ENCODE peak calls at places on chromosomes 12 and 14, in four cellular contexts. G, K, O and P are unnamed samples.

GRCh38 chr14:101705733-101706508 is 55.6 kb upstream of the PPP2R5C start:
- DNase-seq in G (no peak), K (peak), O (peak), P (peak)

GRCh38 chr12:100675432-100675831 is 101.9 kb downstream of the GAS2L3 start:
- DNase-seq in G (peak), K (no peak), O (no peak), P (no peak)

GRCh38 chr14:65239143-65239672 is 136.9 kb upstream of the MAX start:
- DNase-seq in G (peak), K (no peak), O (no peak), P (no peak)

GRCh38 chr14:23056956-23057756 is at the start of gene CDH24:
- DNase-seq in G (no peak), K (peak), O (peak), P (peak)

GRCh38 chr12:71799105-71799504 is 40.5 kb upstream of the TBC1D15 start:
- DNase-seq in G (peak), K (no peak), O (no peak), P (no peak)

GRCh38 chr14:29681308-29681707 is 246.3 kb downstream of the PRKD1 start:
- DNase-seq in G (no peak), K (no peak), O (no peak), P (no peak)

GRCh38 chr14:60175255-60175902 is 10.2 kb upstream of the DHRS7 start:
- DNase-seq in G (no peak), K (no peak), O (no peak), P (no peak)

GRCh38 chr14:106879241-106879640 is 1352.9 kb downstream of the TMEM121 start:
- DNase-seq in G (no peak), K (peak), O (peak), P (no peak)

GRCh38 chr12:80681287-80681686 is 26.1 kb upstream of the MYF6 start:
- DNase-seq in G (no peak), K (no peak), O (no peak), P (no peak)

GRCh38 chr14:38350102-38350501 is 94.2 kb upstream of the CLEC14A start:
- DNase-seq in G (no peak), K (no peak), O (no peak), P (no peak)

GRCh38 chr14:102390486-102390885 is 27.7 kb downstream of the TECPR2 start:
- DNase-seq in G (peak), K (no peak), O (no peak), P (no peak)

GRCh38 chr14:74038015-74038859 is 19.1 kb downstream of the BBOF1 start:
- DNase-seq in G (peak), K (no peak), O (no peak), P (no peak)

GRCh38 chr14:37594916-37595808 is at the start of the genes FOXA1 and TTC6:
- DNase-seq in G (no peak), K (peak), O (no peak), P (peak)

GRCh38 chr14:100532916-100533630 is 54.1 kb downstream of the BEGAIN start:
- DNase-seq in G (no peak), K (peak), O (no peak), P (peak)

GRCh38 chr12:132955094-132955932 is 793 bp downstream of the ZNF605 start:
- DNase-seq in G (peak), K (peak), O (no peak), P (peak)

GRCh38 chr12:64618953-64619590 is 8.8 kb downstream of the RASSF3 start:
- DNase-seq in G (peak), K (no peak), O (no peak), P (no peak)

GRCh38 chr14:105087308-105087962 is 22.2 kb upstream of the GPR132 start:
- DNase-seq in G (peak), K (peak), O (no peak), P (peak)

GRCh38 chr14:104440297-104440956 is 139.1 kb upstream of the C14orf180 start:
- DNase-seq in G (no peak), K (no peak), O (no peak), P (no peak)

GRCh38 chr14:34750670-34751069 is 36.3 kb upstream of the CFL2 start:
- DNase-seq in G (no peak), K (no peak), O (no peak), P (no peak)

GRCh38 chr12:11991604-11992003 is 79.1 kb upstream of the BCL2L14 start:
- DNase-seq in G (peak), K (no peak), O (no peak), P (no peak)

GRCh38 chr12:94649349-94650142 is 811 bp downstream of the TMCC3 start:
- DNase-seq in G (peak), K (peak), O (peak), P (peak)

GRCh38 chr12:54689034-54689372 is 40.8 kb upstream of the DCD start:
- DNase-seq in G (no peak), K (no peak), O (no peak), P (no peak)

GRCh38 chr12:108643941-108644742 is 10.4 kb upstream of the SELPLG start:
- DNase-seq in G (no peak), K (no peak), O (no peak), P (peak)

GRCh38 chr12:52871291-52871961 is 22.6 kb upstream of the KRT78 start:
- DNase-seq in G (peak), K (peak), O (no peak), P (no peak)

GRCh38 chr12:94636462-94637085 is 13.8 kb downstream of the TMCC3 start:
- DNase-seq in G (no peak), K (no peak), O (no peak), P (no peak)

GRCh38 chr12:108689314-108690190 is 41.8 kb downstream of the CORO1C start:
- DNase-seq in G (no peak), K (no peak), O (peak), P (no peak)

GRCh38 chr12:132430838-132431826 is 58.8 kb upstream of the FBRSL1 start:
- DNase-seq in G (no peak), K (no peak), O (no peak), P (no peak)

GRCh38 chr14:56117765-56118610 is at the start of gene PELI2:
- DNase-seq in G (peak), K (peak), O (peak), P (peak)

GRCh38 chr12:102811125-102811737 is 105.8 kb downstream of the PAH start:
- DNase-seq in G (no peak), K (no peak), O (peak), P (peak)

DNA sequence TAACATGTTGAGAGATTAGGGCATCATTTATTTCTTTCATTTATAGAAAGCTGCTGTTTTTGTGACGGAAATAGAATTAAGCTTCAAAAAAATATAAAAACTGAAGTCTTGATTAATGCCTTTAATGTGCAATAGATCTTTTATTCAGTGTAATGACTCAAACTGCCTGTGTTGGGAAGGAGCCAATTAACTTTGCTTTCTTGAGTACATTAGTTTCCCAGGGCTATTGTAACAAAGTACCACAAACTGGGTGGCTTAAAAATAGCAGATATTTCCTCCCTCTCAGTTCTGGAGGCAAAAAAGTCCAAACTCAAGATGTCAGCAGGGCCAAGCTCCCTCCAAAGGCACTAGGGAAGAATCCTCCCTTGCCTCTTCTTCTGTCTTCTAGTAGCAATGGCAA is 36.6 kb downstream of the EID3 start:
- DNase-seq in G (no peak), K (no peak), O (no peak), P (no peak)
- H3K27ac ChIP-seq in G (no peak), K (no peak), O (no peak), P (no peak)

GRCh38 chr14:69464829-69465228 is 19.7 kb upstream of the PLEKHD1 start:
- DNase-seq in G (peak), K (no peak), O (no peak), P (no peak)
- H3K27ac ChIP-seq in G (peak), K (no peak), O (no peak), P (no peak)

GRCh38 chr12:85405781-85406522 is 125.9 kb downstream of the ALX1 start:
- DNase-seq in G (peak), K (no peak), O (no peak), P (no peak)
- H3K27ac ChIP-seq in G (no peak), K (no peak), O (no peak), P (no peak)

DNA sequence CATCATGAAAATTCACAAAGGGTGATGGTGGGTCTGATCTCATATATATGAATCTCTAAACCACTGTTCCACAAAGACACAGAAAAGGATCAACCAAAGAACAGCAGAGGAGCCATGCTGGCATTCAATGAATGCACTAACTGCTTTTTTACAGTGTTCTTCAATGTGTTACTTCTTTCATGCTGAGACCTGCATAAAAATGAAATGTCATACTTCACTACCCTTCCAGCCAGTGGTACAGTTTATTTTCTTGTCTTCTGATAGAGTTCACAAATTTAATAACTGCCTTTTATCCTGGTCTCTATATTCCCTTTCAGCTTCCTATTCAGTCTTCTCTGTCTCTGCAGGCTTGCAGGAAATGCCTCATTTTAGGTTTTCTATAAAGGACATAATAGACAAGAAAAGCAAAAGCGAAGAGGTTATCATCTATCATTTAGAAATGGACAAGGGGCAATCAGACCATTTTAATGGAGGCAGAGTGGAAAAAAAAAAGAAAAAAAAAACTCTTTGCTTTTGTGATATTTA is 836.7 kb upstream of the FOXG1 start:
- DNase-seq in G (no peak), K (no peak), O (no peak), P (no peak)
- H3K27ac ChIP-seq in G (no peak), K (no peak), O (no peak), P (no peak)

DNA sequence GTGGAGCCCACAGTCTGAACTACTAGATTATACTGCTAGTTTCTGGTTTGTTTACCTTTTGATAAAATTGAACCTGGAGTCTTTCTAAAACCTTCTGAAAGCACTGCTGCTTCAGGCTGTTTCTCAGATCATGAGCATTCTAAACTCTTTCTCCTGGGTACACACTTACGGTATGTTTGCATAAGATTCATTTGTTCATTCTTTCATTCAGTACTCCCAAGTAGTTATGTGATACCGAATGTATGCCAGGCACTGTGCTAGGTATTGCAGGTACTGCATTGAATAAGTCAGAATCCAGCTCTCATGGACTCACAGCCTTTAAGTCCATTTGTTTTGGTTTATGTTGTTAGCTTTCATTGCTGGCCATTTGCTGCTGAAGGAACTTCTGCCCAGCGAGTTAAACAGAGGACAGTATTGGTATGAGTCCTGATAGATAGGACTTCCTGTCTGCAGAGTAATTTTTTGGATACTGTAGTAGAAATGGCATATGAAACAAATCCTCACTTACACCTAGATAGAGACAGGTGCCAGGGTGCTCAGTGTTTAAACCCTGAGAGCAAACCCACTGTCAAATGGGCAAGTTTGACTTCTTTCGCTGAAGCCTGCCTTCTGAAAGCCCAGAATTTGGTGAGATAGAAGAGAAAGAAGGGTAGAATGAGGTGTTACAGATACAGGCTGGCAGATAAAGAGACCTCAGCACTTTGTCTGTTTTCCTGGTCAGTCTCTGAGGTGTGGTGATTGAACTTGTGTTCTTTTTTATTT is 2.1 kb downstream of the SUSD6 start:
- DNase-seq in G (no peak), K (no peak), O (no peak), P (no peak)
- H3K27ac ChIP-seq in G (no peak), K (peak), O (peak), P (peak)

DNA sequence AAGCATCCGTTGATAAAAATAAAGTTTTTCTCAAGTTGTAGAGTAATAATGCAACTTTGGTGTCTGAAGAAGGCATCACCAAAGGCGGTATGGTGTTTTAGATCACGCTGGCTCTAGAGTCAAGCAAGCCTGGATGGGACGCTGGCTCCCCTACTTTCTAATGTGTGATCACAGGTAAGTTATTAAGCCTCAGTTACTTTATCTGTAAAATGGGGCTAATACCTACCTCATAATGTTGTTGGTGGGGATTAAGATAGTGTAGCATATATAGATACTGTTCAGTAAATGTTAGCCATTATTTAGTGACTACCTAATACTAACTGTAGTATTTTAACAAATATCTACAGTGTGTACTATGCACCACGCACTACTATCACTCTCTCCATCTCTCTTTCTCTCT is 45.8 kb downstream of the SLC38A1 start:
- DNase-seq in G (no peak), K (no peak), O (no peak), P (no peak)
- H3K27ac ChIP-seq in G (no peak), K (no peak), O (no peak), P (no peak)

GRCh38 chr12:91877022-91877421 is 268.6 kb downstream of the BTG1 start:
- DNase-seq in G (peak), K (peak), O (peak), P (peak)

GRCh38 chr12:91866566-91866965 is 279.1 kb downstream of the BTG1 start:
- DNase-seq in G (no peak), K (no peak), O (no peak), P (no peak)

GRCh38 chr12:91870872-91871707 is 274.6 kb downstream of the BTG1 start:
- DNase-seq in G (no peak), K (no peak), O (no peak), P (no peak)

GRCh38 chr12:91874086-91874865 is 271.4 kb downstream of the BTG1 start:
- DNase-seq in G (no peak), K (no peak), O (no peak), P (no peak)

GRCh38 chr12:91871751-91872150 is 273.9 kb downstream of the BTG1 start:
- DNase-seq in G (no peak), K (no peak), O (no peak), P (no peak)
- H3K27ac ChIP-seq in G (no peak), K (peak), O (peak), P (no peak)

GRCh38 chr12:128840862-128841468 is 12.3 kb upstream of the GLT1D1 start:
- DNase-seq in G (no peak), K (no peak), O (no peak), P (no peak)

GRCh38 chr12:128844031-128844635 is 9.1 kb upstream of the GLT1D1 start:
- DNase-seq in G (no peak), K (no peak), O (no peak), P (no peak)

GRCh38 chr12:128843538-128843937 is 9.7 kb upstream of the GLT1D1 start:
- DNase-seq in G (no peak), K (no peak), O (no peak), P (no peak)

GRCh38 chr12:128848371-128848770 is 4.9 kb upstream of the GLT1D1 start:
- DNase-seq in G (no peak), K (no peak), O (no peak), P (no peak)

GRCh38 chr12:128842579-128842978 is 10.7 kb upstream of the GLT1D1 start:
- DNase-seq in G (no peak), K (no peak), O (no peak), P (no peak)
- H3K27ac ChIP-seq in G (no peak), K (no peak), O (no peak), P (no peak)

DNA sequence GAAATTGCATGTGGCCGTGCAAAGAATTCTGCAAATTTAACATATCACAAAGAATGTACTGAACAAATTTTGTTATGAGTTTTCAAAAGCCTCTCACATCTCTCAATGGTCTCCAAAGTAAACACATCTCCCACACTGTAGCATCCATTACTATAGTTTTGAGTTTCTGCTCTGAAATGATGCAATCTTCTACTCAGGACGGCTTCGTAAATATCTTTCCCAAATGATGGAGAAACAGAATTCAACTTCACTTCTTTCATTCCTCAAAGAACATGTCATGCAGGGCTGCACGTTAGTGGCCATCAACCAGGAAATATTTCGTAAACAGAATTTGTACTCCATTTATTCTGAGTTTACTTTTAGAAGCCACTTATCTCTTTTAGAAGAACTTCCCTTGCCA is 17.5 kb downstream of the DUSP6 start:
- DNase-seq in G (no peak), K (no peak), O (no peak), P (no peak)
- H3K27ac ChIP-seq in G (no peak), K (no peak), O (no peak), P (no peak)